ENCODE peak calls at places on chromosomes 6 and 20, in eight cellular contexts. Y is naive thymus-derived CD4-positive, alpha-beta T cell; J is naive B cell; G is right cardiac atrium; A is activated CD4-positive, CD25-positive, alpha-beta regulatory T cell treated with anti-CD3 and anti-CD28 coated beads, Interleukin-2, amount 50 U/mL, for 24 hours; W is CD8-positive, alpha-beta T cell; F is upper lobe of right lung; E is activated CD4-positive, alpha-beta T cell treated with anti-CD3 and anti-CD28 coated beads for 36 hours. R is an unnamed sample.

GRCh38 chr6:5619249-5619648 is 357.9 kb downstream of the FARS2 start:
- ATAC-seq in G (no peak), J (peak), Y (peak), E (peak), F (no peak), W (peak), A (peak), R (peak)

GRCh38 chr6:151998784-151999183 is 191.3 kb downstream of the ESR1 start:
- ATAC-seq in J (no peak), A (no peak), Y (no peak), E (no peak), G (no peak), W (no peak), F (no peak), R (no peak)

GRCh38 chr6:170124836-170125235 is 166.0 kb downstream of the DLL1 start:
- ATAC-seq in Y (no peak), G (no peak), F (peak), W (no peak), J (no peak), E (no peak), A (no peak), R (no peak)

GRCh38 chr20:34390769-34391447 is 27.8 kb downstream of the ITCH start:
- ATAC-seq in G (peak), F (peak), Y (no peak), W (peak), E (peak), J (no peak), A (peak), R (no peak)

GRCh38 chr20:12961725-12962124 is 47.0 kb upstream of the SPTLC3 start:
- ATAC-seq in Y (no peak), G (no peak), J (no peak), A (no peak), E (no peak), W (no peak), F (no peak), R (no peak)

GRCh38 chr6:119727504-119728219 is 378.1 kb upstream of the MAN1A1 start:
- ATAC-seq in E (no peak), Y (no peak), F (no peak), G (no peak), W (no peak), J (no peak), A (no peak), R (peak)

GRCh38 chr20:24148372-24148771 is 159.8 kb upstream of the GGTLC1 start:
- ATAC-seq in A (no peak), G (no peak), J (peak), Y (peak), F (peak), W (no peak), E (no peak), R (peak)

GRCh38 chr6:44399991-44400390 is 12.5 kb downstream of the CDC5L start:
- ATAC-seq in Y (no peak), J (no peak), W (no peak), A (no peak), G (no peak), F (no peak), E (peak), R (no peak)

GRCh38 chr20:47318027-47318595 is 38.4 kb downstream of the ZMYND8 start:
- ATAC-seq in Y (no peak), G (peak), A (no peak), F (peak), E (no peak), J (no peak), W (no peak), R (no peak)

GRCh38 chr6:53239526-53239925 is 90.9 kb upstream of the GCM1 start:
- ATAC-seq in W (no peak), G (no peak), E (peak), A (peak), Y (no peak), J (no peak), F (no peak), R (peak)

GRCh38 chr6:116251568-116252384 is 2.1 kb downstream of the TSPYL4 start:
- ATAC-seq in G (no peak), A (no peak), F (no peak), J (no peak), W (no peak), E (no peak), Y (no peak), R (no peak)

GRCh38 chr6:75334266-75335040 is 49.9 kb upstream of the TMEM30A start:
- ATAC-seq in A (no peak), Y (no peak), W (no peak), E (no peak), J (no peak), F (peak), G (peak), R (no peak)

GRCh38 chr20:45372646-45373352 is 5.3 kb downstream of the TP53TG5 start:
- ATAC-seq in A (no peak), Y (no peak), F (peak), E (no peak), G (peak), J (no peak), W (no peak), R (no peak)

GRCh38 chr6:19180348-19181073 is 656.7 kb upstream of the ID4 start:
- ATAC-seq in G (peak), E (no peak), W (no peak), F (peak), Y (no peak), J (no peak), A (no peak), R (no peak)

GRCh38 chr6:7136859-7137334 is 29.1 kb downstream of the RREB1 start:
- ATAC-seq in G (no peak), A (peak), E (no peak), W (no peak), J (peak), F (no peak), Y (no peak), R (peak)

GRCh38 chr6:31952140-31952805 is 6.4 kb downstream of the CFB start:
- ATAC-seq in E (peak), F (peak), Y (peak), A (peak), J (peak), G (peak), W (no peak), R (peak)

GRCh38 chr6:166006593-166007301 is 160.9 kb downstream of the TBXT start:
- ATAC-seq in A (no peak), G (peak), F (no peak), E (no peak), W (no peak), J (no peak), Y (no peak), R (no peak)

GRCh38 chr6:35070111-35070510 is 71.0 kb downstream of the TCP11 start:
- ATAC-seq in Y (no peak), E (no peak), J (no peak), G (no peak), W (no peak), F (no peak), A (no peak), R (no peak)

GRCh38 chr6:17629824-17630510 is 29.9 kb downstream of the FAM8A1 start:
- ATAC-seq in A (no peak), G (no peak), J (no peak), F (no peak), E (no peak), W (no peak), Y (no peak), R (no peak)

GRCh38 chr6:147567141-147567805 is 58.8 kb downstream of the SAMD5 start:
- ATAC-seq in J (no peak), G (no peak), W (no peak), E (no peak), Y (no peak), F (no peak), A (no peak), R (no peak)

GRCh38 chr6:70222350-70222749 is 80.5 kb downstream of the COL9A1 start:
- ATAC-seq in A (no peak), Y (no peak), F (no peak), W (no peak), J (no peak), G (no peak), E (no peak), R (no peak)

GRCh38 chr20:1469925-1470571 is 3.4 kb upstream of the NSFL1C start:
- ATAC-seq in J (peak), A (no peak), F (peak), G (peak), E (no peak), Y (no peak), W (no peak), R (peak)

GRCh38 chr6:32973144-32973854 is 4.9 kb downstream of the BRD2 start:
- ATAC-seq in W (no peak), G (no peak), J (peak), E (no peak), Y (no peak), A (no peak), F (no peak), R (no peak)

GRCh38 chr20:58690851-58691250 is 1.7 kb upstream of the NPEPL1 start:
- ATAC-seq in A (no peak), F (peak), G (peak), Y (no peak), W (no peak), E (no peak), J (no peak), R (no peak)

GRCh38 chr6:2885967-2886731 is 17.0 kb downstream of the SERPINB9 start:
- ATAC-seq in G (no peak), W (peak), J (peak), F (no peak), Y (peak), A (peak), E (peak), R (peak)

GRCh38 chr20:48648482-48649051 is 179.2 kb downstream of the PREX1 start:
- ATAC-seq in F (no peak), Y (no peak), J (no peak), E (no peak), A (no peak), W (no peak), G (peak), R (no peak)

GRCh38 chr20:41587956-41588355 is 30.2 kb downstream of the CHD6 start:
- ATAC-seq in Y (no peak), F (no peak), A (no peak), G (no peak), W (no peak), J (no peak), E (no peak), R (no peak)

GRCh38 chr6:106056060-106056737 is 29.9 kb upstream of the PRDM1 start:
- ATAC-seq in Y (peak), F (no peak), A (no peak), W (peak), G (no peak), E (no peak), J (no peak), R (no peak)

GRCh38 chr6:22153384-22154158 is 143.3 kb downstream of the PRL start:
- ATAC-seq in W (no peak), Y (peak), G (no peak), J (peak), E (no peak), A (no peak), F (peak), R (no peak)

GRCh38 chr6:120786682-120787081 is 547.6 kb downstream of the TBC1D32 start:
- ATAC-seq in A (no peak), J (no peak), E (no peak), F (no peak), W (no peak), G (no peak), Y (no peak), R (peak)

GRCh38 chr6:3823671-3824070 is 25.5 kb upstream of the FAM50B start:
- ATAC-seq in G (no peak), F (no peak), J (no peak), Y (no peak), W (no peak), E (no peak), A (no peak), R (no peak)

GRCh38 chr6:170129691-170130171 is 161.1 kb downstream of the DLL1 start:
- ATAC-seq in E (no peak), G (peak), Y (no peak), W (no peak), F (peak), J (no peak), A (no peak), R (no peak)